ENCODE peak calls at places on chromosomes 4 and X, in six cellular contexts. Y is HL-60, X is GM12878, U is K562, T is H1, P is HepG2. R is an unnamed sample.

GRCh38 chr4:147768113-147768512 is 36.2 kb downstream of the ARHGAP10 start:
- DNase-seq in Y (peak), U (no peak), T (no peak), X (no peak), P (no peak), R (no peak)

GRCh38 chrX:5646818-5647217 is 581.8 kb downstream of the NLGN4X start:
- DNase-seq in Y (no peak), X (peak), T (no peak), P (no peak), U (no peak), R (no peak)

GRCh38 chr4:140052050-140052449 is 101.9 kb downstream of the MAML3 start:
- DNase-seq in P (peak), X (no peak), T (no peak), U (no peak), Y (no peak), R (no peak)

GRCh38 chr4:85084371-85085170 is 118.1 kb upstream of the WDFY3 start:
- DNase-seq in T (no peak), Y (peak), U (peak), X (no peak), P (peak), R (peak)

GRCh38 chrX:107485019-107485418 is 35.6 kb downstream of the FRMPD3 start:
- DNase-seq in P (no peak), X (no peak), U (no peak), T (no peak), Y (no peak), R (no peak)

GRCh38 chr4:74631338-74631737 is 163.0 kb downstream of the BTC start:
- DNase-seq in U (no peak), P (no peak), T (no peak), Y (no peak), X (no peak), R (no peak)

GRCh38 chr4:23969635-23970034 is 79.8 kb upstream of the PPARGC1A start:
- DNase-seq in Y (no peak), U (no peak), P (no peak), T (no peak), X (no peak), R (no peak)

GRCh38 chr4:100421356-100421978 is 96.4 kb downstream of the EMCN start:
- DNase-seq in Y (no peak), U (no peak), X (no peak), T (no peak), P (peak), R (peak)

GRCh38 chr4:15811703-15812325 is 33.7 kb downstream of the CD38 start:
- DNase-seq in U (no peak), P (no peak), T (no peak), Y (no peak), X (no peak), R (no peak)

GRCh38 chrX:17359500-17359899 is 15.5 kb upstream of the NHS start:
- DNase-seq in T (no peak), Y (no peak), U (no peak), X (no peak), P (no peak), R (no peak)

GRCh38 chr4:122534776-122535175 is 78.3 kb upstream of the IL2 start:
- DNase-seq in T (no peak), Y (no peak), U (no peak), X (no peak), P (no peak), R (no peak)

GRCh38 chrX:103376979-103377324 is 614 bp downstream of the BEX3 start:
- DNase-seq in P (no peak), U (no peak), Y (no peak), T (no peak), X (no peak), R (peak)

GRCh38 chr4:136818811-136819210 is 713.5 kb downstream of the PCDH18 start:
- DNase-seq in U (no peak), T (no peak), Y (no peak), X (no peak), P (no peak), R (no peak)

GRCh38 chr4:108172231-108172779 is 3.6 kb upstream of the LEF1 start:
- DNase-seq in X (no peak), P (no peak), Y (no peak), T (peak), U (no peak), R (peak)

GRCh38 chr4:66475596-66475995 is 805.3 kb upstream of the EPHA5 start:
- DNase-seq in P (no peak), X (no peak), T (no peak), Y (no peak), U (no peak), R (no peak)

GRCh38 chr4:89247951-89248350 is 59.6 kb downstream of the GPRIN3 start:
- DNase-seq in T (no peak), Y (no peak), X (no peak), U (no peak), P (no peak), R (no peak)

GRCh38 chrX:31223817-31224216 is 152.0 kb upstream of the FTHL17 start:
- DNase-seq in P (no peak), U (no peak), Y (no peak), T (no peak), X (no peak), R (no peak)

GRCh38 chrX:154717824-154718223 is 33.1 kb downstream of the GAB3 start:
- DNase-seq in P (no peak), Y (peak), T (no peak), X (no peak), U (peak), R (peak)

GRCh38 chrX:136880003-136880451 is 498 bp downstream of the RBMX start:
- DNase-seq in P (no peak), Y (no peak), U (peak), T (peak), X (no peak), R (peak)

GRCh38 chrX:64975491-64975890 is 759 bp downstream of the ZC4H2 start:
- DNase-seq in U (no peak), T (peak), X (no peak), Y (no peak), P (peak), R (peak)

GRCh38 chr4:67680568-67681222 is 20.3 kb downstream of the UBA6 start:
- DNase-seq in Y (no peak), P (peak), T (no peak), U (no peak), X (no peak), R (no peak)

GRCh38 chrX:20451936-20452335 is 185.2 kb upstream of the RPS6KA3 start:
- DNase-seq in X (no peak), P (no peak), Y (no peak), U (no peak), T (no peak), R (no peak)

GRCh38 chrX:56994375-56995270 is 718 bp downstream of the SPIN3 start:
- DNase-seq in X (no peak), U (no peak), P (no peak), T (no peak), Y (no peak), R (peak)

GRCh38 chrX:74371823-74372222 is 49.5 kb upstream of the SLC16A2 start:
- DNase-seq in Y (no peak), T (no peak), U (no peak), P (no peak), X (no peak), R (no peak)

GRCh38 chrX:67523002-67523711 is 20.7 kb upstream of the AR start:
- DNase-seq in Y (no peak), U (no peak), T (no peak), X (no peak), P (no peak), R (no peak)

GRCh38 chr4:144374065-144374464 is 233.5 kb upstream of the GYPA start:
- DNase-seq in P (no peak), U (no peak), Y (no peak), X (peak), T (no peak), R (no peak)

GRCh38 chrX:136304493-136304892 is 3.7 kb downstream of the ADGRG4 start:
- DNase-seq in X (no peak), P (no peak), T (no peak), U (no peak), Y (no peak), R (no peak)

GRCh38 chrX:13285229-13285628 is 34.6 kb downstream of the ATXN3L start:
- DNase-seq in Y (no peak), T (no peak), U (no peak), P (no peak), X (no peak), R (no peak)

GRCh38 chr4:150862829-150863228 is 152.3 kb downstream of the LRBA start:
- DNase-seq in Y (no peak), U (no peak), X (no peak), T (no peak), P (no peak), R (no peak)

GRCh38 chr4:74206088-74206826 is 48.3 kb downstream of the MTHFD2L start:
- DNase-seq in U (no peak), P (no peak), Y (no peak), X (peak), T (no peak), R (no peak)

GRCh38 chr4:183329954-183330742 is 7.9 kb upstream of the CLDN24 start:
- DNase-seq in X (no peak), T (peak), P (no peak), U (no peak), Y (no peak), R (no peak)

GRCh38 chr4:1842993-1843448 is 12.9 kb downstream of the LETM1 start:
- DNase-seq in T (no peak), X (no peak), P (no peak), U (no peak), Y (no peak), R (no peak)

GRCh38 chr4:85187106-85187505 is 220.6 kb upstream of the WDFY3 start:
- DNase-seq in P (no peak), X (no peak), T (no peak), Y (no peak), U (no peak), R (no peak)

GRCh38 chr4:174580597-174580996 is 58.3 kb upstream of the HPGD start:
- DNase-seq in P (no peak), U (no peak), X (no peak), Y (no peak), T (no peak), R (no peak)

GRCh38 chrX:40040686-40041461 is 56.9 kb downstream of the BCOR start:
- DNase-seq in X (no peak), P (no peak), T (no peak), Y (no peak), U (no peak), R (no peak)

GRCh38 chrX:16828126-16828908 is 41.8 kb downstream of the RBBP7 start:
- DNase-seq in U (no peak), P (no peak), T (no peak), Y (no peak), X (no peak), R (no peak)

GRCh38 chr4:150039790-150040189 is 38.5 kb upstream of the DCLK2 start:
- DNase-seq in Y (no peak), T (no peak), X (no peak), P (no peak), U (no peak), R (no peak)

GRCh38 chrX:21907250-21907649 is 33.3 kb upstream of the SMS start:
- DNase-seq in X (no peak), T (no peak), P (no peak), Y (no peak), U (no peak), R (no peak)

GRCh38 chrX:119899125-119899524 is 3.4 kb downstream of the AKAP14 start:
- DNase-seq in U (no peak), T (no peak), Y (peak), P (no peak), X (no peak), R (no peak)

GRCh38 chr4:6201580-6202091 is 1.3 kb upstream of the JAKMIP1 start:
- DNase-seq in X (no peak), Y (no peak), P (no peak), T (no peak), U (no peak), R (no peak)
- TF ChIP-seq GABPA in X (no peak), Y (no peak), P (no peak), T (no peak), U (no peak), R (no peak)

DNA sequence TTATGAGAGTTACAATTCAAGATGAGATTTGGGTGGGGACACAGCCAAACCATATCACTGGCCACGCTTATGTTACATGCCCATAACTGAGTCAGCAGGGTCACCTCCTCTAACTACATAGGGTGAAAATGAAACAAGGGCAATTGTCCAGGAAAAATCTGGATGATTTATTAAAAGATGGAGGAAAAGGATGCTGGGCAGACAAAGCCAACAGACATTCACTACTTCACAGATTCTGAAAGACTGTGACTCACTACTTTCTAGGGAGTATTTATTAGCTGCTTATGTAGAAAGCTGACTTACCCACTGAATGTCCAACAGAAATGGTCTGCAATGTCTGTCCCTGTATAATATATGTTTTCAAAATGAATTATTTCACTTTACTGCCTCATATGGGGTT is 72.4 kb downstream of the APBB2 start:
- DNase-seq in X (no peak), U (no peak), T (no peak), Y (no peak), P (no peak), R (no peak)
- TF ChIP-seq GABPA in X (no peak), U (no peak), T (no peak), Y (no peak), P (no peak), R (no peak)

GRCh38 chr4:166924456-166924855 is 309.8 kb downstream of the SPOCK3 start:
- DNase-seq in T (no peak), P (no peak), U (no peak), Y (no peak), X (no peak), R (no peak)
- TF ChIP-seq GABPA in T (no peak), P (no peak), U (no peak), Y (no peak), X (no peak), R (no peak)

GRCh38 chr4:26252349-26252748 is 68.5 kb upstream of the RBPJ start:
- DNase-seq in P (peak), X (peak), Y (no peak), T (no peak), U (no peak), R (no peak)

GRCh38 chr4:26248647-26249046 is 72.2 kb upstream of the RBPJ start:
- DNase-seq in U (no peak), T (no peak), X (no peak), P (no peak), Y (no peak), R (peak)
- TF ChIP-seq GABPA in U (no peak), T (no peak), X (no peak), P (no peak), Y (no peak), R (no peak)

GRCh38 chr4:157996061-157996460 is 176.8 kb downstream of the GASK1B start:
- DNase-seq in Y (no peak), X (no peak), P (no peak), U (no peak), T (no peak), R (no peak)
- TF ChIP-seq GABPA in Y (no peak), X (no peak), P (no peak), U (no peak), T (no peak), R (no peak)

GRCh38 chrX:7614616-7615015 is 228.4 kb upstream of the VCX start:
- DNase-seq in P (no peak), X (no peak), U (no peak), Y (no peak), T (no peak), R (no peak)

DNA sequence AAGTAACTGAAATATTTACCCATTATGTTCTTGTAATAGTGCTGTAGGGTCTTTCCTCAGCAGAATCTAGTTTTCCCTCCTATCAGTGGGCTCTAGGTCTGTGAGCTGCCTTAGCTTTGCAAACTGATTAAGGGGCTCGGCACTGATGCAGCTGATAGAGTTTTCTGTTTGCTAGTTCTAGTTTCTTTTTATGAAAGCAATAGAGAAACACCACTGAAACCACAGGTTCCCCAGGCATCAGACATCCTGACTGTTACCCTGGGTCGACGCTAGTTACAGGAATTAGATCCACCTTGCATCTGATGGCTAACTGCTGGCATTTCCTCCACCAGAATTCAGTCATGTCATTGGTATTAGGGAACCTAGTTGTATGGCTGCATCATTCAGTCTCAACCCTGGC is 225.0 kb upstream of the VCX start:
- DNase-seq in U (no peak), T (no peak), P (no peak), X (no peak), Y (no peak), R (no peak)
- TF ChIP-seq GABPA in U (no peak), T (no peak), P (no peak), X (no peak), Y (no peak), R (no peak)

GRCh38 chr4:64784125-64784524 is 374.9 kb upstream of the TECRL start:
- DNase-seq in U (no peak), P (no peak), X (no peak), Y (no peak), T (no peak), R (no peak)
- TF ChIP-seq GABPA in U (no peak), P (no peak), X (no peak), Y (no peak), T (no peak), R (no peak)

R was measured in SK-N-SH.